ENCODE peak calls at places on chromosomes 6 and 20, in seven cellular contexts. M is H1; C is fibroblast of lung; E is cardiac muscle cell; D is CD8-positive, alpha-beta T cell; B is lower lobe of right lung; Z is endodermal cell. K is an unnamed sample.
A peak's percentile ranks its signal among the peaks of the same experiment; 100 is the strongest.

GRCh38 chr6:125853740-125854139 is 63.0 kb downstream of the NCOA7 start:
- DNase-seq in M (no peak), E (no peak), C (no peak), Z (no peak), B (no peak), D (no peak), K (no peak)

GRCh38 chr20:49320460-49320859 is 42.6 kb upstream of the ZNFX1 start:
- DNase-seq in M (peak; percentile 55), C (peak; percentile 49), Z (peak; percentile 91), B (no peak), D (no peak), E (peak; percentile 52), K (peak; percentile 70)

GRCh38 chr6:131868836-131869235 is 61.0 kb downstream of the ENPP1 start:
- DNase-seq in C (peak; percentile 79), B (no peak), D (no peak), M (no peak), Z (no peak), E (no peak), K (no peak)

GRCh38 chr6:170441316-170441715 is 111.8 kb downstream of the PSMB1 start:
- DNase-seq in D (no peak), E (no peak), Z (no peak), B (no peak), C (peak; percentile 69), M (no peak), K (no peak)

GRCh38 chr6:150068173-150068785 is 642 bp downstream of the ULBP3 start:
- DNase-seq in C (no peak), B (no peak), E (no peak), Z (no peak), D (no peak), M (no peak), K (no peak)

GRCh38 chr6:130362128-130362527 is 3.7 kb upstream of the TMEM200A start:
- DNase-seq in Z (peak; percentile 69), M (peak; percentile 50), B (no peak), E (peak; percentile 63), D (no peak), C (no peak), K (peak; percentile 11)

GRCh38 chr6:161417712-161418457 is 144.0 kb upstream of the AGPAT4 start:
- DNase-seq in M (no peak), B (no peak), D (no peak), Z (peak; percentile 75), E (no peak), C (peak; percentile 98), K (no peak)

GRCh38 chr20:53713328-53714056 is 119.9 kb upstream of the ZNF217 start:
- DNase-seq in Z (peak; percentile 83), C (no peak), D (no peak), E (no peak), M (peak; percentile 63), B (no peak), K (no peak)

GRCh38 chr20:60056345-60057122 is 98.3 kb downstream of the CDH26 start:
- DNase-seq in Z (peak; percentile 41), D (no peak), C (no peak), M (no peak), B (no peak), E (no peak), K (no peak)

GRCh38 chr6:91506509-91506908 is 919.6 kb upstream of the MAP3K7 start:
- DNase-seq in B (no peak), D (no peak), Z (no peak), M (no peak), C (no peak), E (no peak), K (no peak)

GRCh38 chr6:71529769-71530168 is 241.2 kb downstream of the OGFRL1 start:
- DNase-seq in E (peak; percentile 41), C (no peak), B (no peak), M (no peak), Z (no peak), D (no peak), K (no peak)

GRCh38 chr6:139872635-139873034 is 498.2 kb upstream of the CITED2 start:
- DNase-seq in C (no peak), Z (no peak), M (no peak), B (no peak), E (no peak), D (no peak), K (no peak)

GRCh38 chr20:5474646-5475550 is 158.1 kb upstream of the PROKR2 start:
- DNase-seq in D (no peak), E (no peak), C (no peak), B (no peak), M (no peak), Z (no peak), K (no peak)

GRCh38 chr20:23436681-23437080 is 2.8 kb upstream of the CSTL1 start:
- DNase-seq in C (no peak), B (no peak), E (no peak), Z (peak; percentile 20), D (no peak), M (no peak), K (no peak)

GRCh38 chr20:35328095-35328685 is 36.0 kb upstream of the FAM83C start:
- DNase-seq in D (no peak), E (no peak), M (no peak), B (no peak), Z (no peak), C (no peak), K (no peak)

GRCh38 chr6:51866001-51866400 is 221.4 kb downstream of the PKHD1 start:
- DNase-seq in E (no peak), D (no peak), B (no peak), Z (no peak), M (no peak), C (no peak), K (no peak)

GRCh38 chr6:166204852-166205650 is 37.4 kb upstream of the TBXT start:
- DNase-seq in E (no peak), C (no peak), B (no peak), M (no peak), D (no peak), Z (peak; percentile 86), K (no peak)

GRCh38 chr20:54556406-54556805 is 81.0 kb downstream of the DOK5 start:
- DNase-seq in B (no peak), Z (no peak), C (no peak), E (no peak), M (no peak), D (no peak), K (no peak)

GRCh38 chr6:137867685-137868509 is 838 bp downstream of the TNFAIP3 start:
- DNase-seq in M (peak; percentile 59), E (peak; percentile 27), C (no peak), B (peak; percentile 53), Z (peak; percentile 71), D (peak; percentile 37), K (no peak)

DNA sequence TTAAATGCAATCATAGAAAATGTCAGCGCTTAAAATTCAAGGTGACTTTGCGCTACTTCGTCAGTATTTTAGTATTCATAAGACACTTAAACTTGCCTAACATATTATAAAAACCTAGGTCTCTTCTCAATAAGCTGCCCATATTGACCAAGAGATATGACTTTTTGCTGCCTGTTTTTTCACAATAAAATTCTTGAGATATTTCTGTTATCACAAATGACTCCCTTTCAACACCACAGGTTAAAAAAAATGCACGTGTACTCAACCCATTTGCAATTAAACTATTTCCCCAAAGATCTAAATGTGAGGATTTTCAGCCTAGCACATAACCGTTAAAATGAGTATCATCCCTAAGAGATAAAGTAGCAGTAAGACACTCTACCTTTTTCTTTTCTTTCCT is 10.7 kb downstream of the ATXN1 start:
- DNase-seq in D (no peak), C (no peak), B (no peak), M (no peak), E (no peak), Z (no peak), K (no peak)
- H3K4me1 ChIP-seq in D (no peaks in the 10 kb centered on the region), C (peaks cover 20% of the 10 kb centered on the region), B (peaks cover 51% of the 10 kb centered on the region), M (no peaks in the 10 kb centered on the region), E (peaks cover 4% of the 10 kb centered on the region), Z (no peaks in the 10 kb centered on the region), K (no peaks in the 10 kb centered on the region)

GRCh38 chr6:26292709-26293108 is 72.3 kb upstream of the BTN3A2 start:
- DNase-seq in E (no peak), B (no peak), D (no peak), M (no peak), Z (no peak), C (no peak), K (no peak)

GRCh38 chr6:26296556-26296856 is 68.5 kb upstream of the BTN3A2 start:
- DNase-seq in C (no peak), M (no peak), Z (no peak), B (no peak), E (no peak), D (no peak), K (no peak)

GRCh38 chr6:26294276-26294675 is 70.7 kb upstream of the BTN3A2 start:
- DNase-seq in D (no peak), Z (no peak), E (no peak), M (no peak), C (no peak), B (no peak), K (no peak)

GRCh38 chr6:26296857-26297648 is 67.9 kb upstream of the BTN3A2 start:
- DNase-seq in E (no peak), C (peak; percentile 39), B (no peak), Z (no peak), M (no peak), D (no peak), K (no peak)

GRCh38 chr6:26295691-26296555 is 69.1 kb upstream of the BTN3A2 start:
- DNase-seq in C (peak; percentile 77), Z (no peak), E (no peak), D (no peak), M (no peak), B (no peak), K (no peak)
- H3K27ac ChIP-seq in C (peak overlapping the region; percentile 2), Z (no peak overlapping the region), E (no peak overlapping the region), D (no peak overlapping the region), M (no peak overlapping the region), B (no peak overlapping the region), K (no peak overlapping the region)

DNA sequence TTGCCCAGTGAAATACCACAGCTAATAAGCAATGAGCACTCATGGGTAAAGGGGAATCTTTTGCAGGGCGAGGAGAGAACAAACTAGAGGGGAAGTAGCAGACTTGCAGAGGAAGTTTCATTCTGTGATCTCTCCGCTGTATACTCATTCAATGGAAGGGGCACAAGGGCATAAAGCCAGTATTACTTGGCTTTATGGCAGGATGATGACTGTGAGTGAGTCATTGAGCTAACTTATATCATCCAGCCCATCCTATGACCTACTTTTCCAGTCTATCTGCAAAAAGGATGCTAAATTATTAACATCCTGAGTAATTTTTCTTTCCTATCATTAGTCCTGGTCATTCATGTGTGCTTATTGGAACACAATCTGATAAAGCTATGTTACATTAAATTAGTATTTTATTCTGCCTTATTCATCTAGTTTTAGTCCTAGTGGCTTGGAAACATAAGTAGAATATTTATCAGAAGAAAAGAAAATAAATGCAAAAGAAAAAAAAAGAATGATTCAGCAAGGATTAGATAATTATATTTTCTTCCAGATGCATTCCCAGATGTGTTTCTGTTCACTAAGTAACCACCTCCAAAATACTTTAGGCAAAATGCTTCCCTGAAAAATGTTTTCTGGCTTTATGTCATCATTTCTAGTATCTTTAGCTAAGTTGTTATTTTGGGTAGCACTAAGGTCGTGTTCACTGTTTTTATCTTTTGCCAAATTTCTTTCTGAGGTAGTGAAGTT is 471.7 kb downstream of the CDKAL1 start:
- DNase-seq in B (no peak), D (no peak), M (no peak), E (no peak), Z (no peak), C (peak; percentile 93), K (no peak)
- H3K4me3 ChIP-seq in B (no peak overlapping the region), D (no peak overlapping the region), M (no peak overlapping the region), E (no peak overlapping the region), Z (no peak overlapping the region), C (no peak overlapping the region), K (no peak overlapping the region)

DNA sequence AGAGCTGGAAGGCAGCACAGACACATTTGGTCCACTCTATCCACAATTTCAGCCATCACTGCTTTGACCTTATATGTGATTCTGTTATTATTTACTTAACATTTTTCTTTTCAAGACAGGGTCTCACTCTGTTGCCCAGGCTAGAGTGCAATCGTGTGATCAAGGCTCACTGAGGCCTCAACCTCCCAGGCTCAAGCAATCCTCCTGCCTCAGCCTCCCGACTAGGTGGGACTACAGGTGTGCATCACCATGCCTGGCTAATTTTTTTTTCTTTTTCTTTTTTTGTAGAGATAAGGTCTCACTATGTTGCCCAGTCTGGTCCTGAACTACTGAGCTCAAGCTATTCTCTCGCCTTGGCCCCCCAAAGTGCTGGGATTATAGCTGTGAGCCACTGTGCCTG is 40.3 kb downstream of the BCL2L1 start:
- DNase-seq in M (no peak), D (no peak), Z (no peak), B (no peak), E (no peak), C (no peak), K (no peak)
- H3K4me1 ChIP-seq in M (peaks cover 3% of the 10 kb centered on the region), D (peaks cover 58% of the 10 kb centered on the region), Z (peaks cover 13% of the 10 kb centered on the region), B (peaks cover 91% of the 10 kb centered on the region), E (peaks cover 29% of the 10 kb centered on the region), C (peaks cover 11% of the 10 kb centered on the region), K (peaks cover 6% of the 10 kb centered on the region)